ENCODE peak calls at places on chromosome 18, in four cellular contexts. B is stomach, P is foreskin keratinocyte, R is left lobe of liver. H is an unnamed sample.

GRCh38 chr18:68800075-68800474 is 2.2 kb downstream of the CCDC102B start:
- DNase-seq in B (no peak), P (no peak), R (no peak), H (no peak)

GRCh38 chr18:2982452-2983172 is 30.3 kb downstream of the LPIN2 start:
- DNase-seq in B (no peak), P (no peak), R (peak), H (no peak)

GRCh38 chr18:60452424-60452823 is 79.8 kb upstream of the MC4R start:
- DNase-seq in B (no peak), P (peak), R (no peak), H (no peak)

GRCh38 chr18:63648241-63648640 is 4.2 kb upstream of the SERPINB4 start:
- DNase-seq in B (no peak), P (peak), R (no peak), H (no peak)

GRCh38 chr18:24443870-24444269 is 16.6 kb upstream of the HRH4 start:
- DNase-seq in B (no peak), P (no peak), R (no peak), H (no peak)

GRCh38 chr18:26008096-26008495 is 82.3 kb downstream of the SS18 start:
- DNase-seq in B (no peak), P (peak), R (no peak), H (peak)

GRCh38 chr18:8857806-8858205 is 152.4 kb downstream of the MTCL1 start:
- DNase-seq in B (no peak), P (peak), R (no peak), H (no peak)

GRCh38 chr18:7941533-7941932 is 374.4 kb downstream of the PTPRM start:
- DNase-seq in B (peak), P (peak), R (no peak), H (peak)

GRCh38 chr18:74497308-74497640 is 1.1 kb downstream of the CNDP2 start:
- DNase-seq in B (no peak), P (no peak), R (no peak), H (no peak)

GRCh38 chr18:9362869-9363268 is 28.3 kb downstream of the TWSG1 start:
- DNase-seq in B (no peak), P (peak), R (no peak), H (no peak)

GRCh38 chr18:49041677-49042570 is 91.2 kb upstream of the SMAD7 start:
- DNase-seq in B (peak), P (peak), R (no peak), H (no peak)

GRCh38 chr18:8468911-8469310 is 140.3 kb upstream of the RAB12 start:
- DNase-seq in B (no peak), P (no peak), R (no peak), H (no peak)

GRCh38 chr18:49152885-49153284 is 202.1 kb upstream of the SMAD7 start:
- DNase-seq in B (no peak), P (no peak), R (no peak), H (no peak)

GRCh38 chr18:45745817-45746461 is 22.0 kb downstream of the SLC14A1 start:
- DNase-seq in B (no peak), P (no peak), R (no peak), H (no peak)

GRCh38 chr18:41113885-41114482 is 841.0 kb upstream of the PIK3C3 start:
- DNase-seq in B (no peak), P (peak), R (no peak), H (no peak)

GRCh38 chr18:8781671-8782070 is 76.3 kb downstream of the MTCL1 start:
- DNase-seq in B (no peak), P (no peak), R (no peak), H (no peak)

GRCh38 chr18:58464104-58464625 is 164.7 kb downstream of the ALPK2 start:
- DNase-seq in B (no peak), P (peak), R (no peak), H (no peak)

GRCh38 chr18:8611916-8612576 is 2.8 kb downstream of the RAB12 start:
- DNase-seq in B (no peak), P (peak), R (no peak), H (peak)

GRCh38 chr18:34704823-34705222 is 5.3 kb upstream of the DTNA start:
- DNase-seq in B (no peak), P (no peak), R (no peak), H (no peak)

GRCh38 chr18:12843420-12844346 is 40.4 kb downstream of the PTPN2 start:
- DNase-seq in B (no peak), P (no peak), R (no peak), H (no peak)

GRCh38 chr18:3869848-3870247 is 419.9 kb downstream of the TGIF1 start:
- DNase-seq in B (no peak), P (peak), R (no peak), H (no peak)

GRCh38 chr18:25089470-25089869 is 262.5 kb downstream of the ZNF521 start:
- DNase-seq in B (no peak), P (peak), R (no peak), H (peak)

GRCh38 chr18:13280066-13280795 is 61.7 kb downstream of the LDLRAD4 start:
- DNase-seq in B (no peak), P (no peak), R (no peak), H (no peak)

GRCh38 chr18:62979172-62979571 is 263.8 kb downstream of the PHLPP1 start:
- DNase-seq in B (peak), P (no peak), R (peak), H (peak)

GRCh38 chr18:33854827-33855139 is 276.8 kb downstream of the ASXL3 start:
- DNase-seq in B (no peak), P (no peak), R (no peak), H (no peak)

GRCh38 chr18:63994783-63995399 is 25.0 kb downstream of the SERPINB8 start:
- DNase-seq in B (peak), P (peak), R (no peak), H (no peak)

GRCh38 chr18:21453512-21453862 is 147.0 kb downstream of the ESCO1 start:
- DNase-seq in B (no peak), P (no peak), R (peak), H (no peak)

GRCh38 chr18:52620926-52621439 is 281.0 kb downstream of the DCC start:
- DNase-seq in B (no peak), P (no peak), R (no peak), H (no peak)

GRCh38 chr18:63677490-63678225 is 16.0 kb upstream of the SERPINB3 start:
- DNase-seq in B (no peak), P (peak), R (no peak), H (no peak)

GRCh38 chr18:32308493-32309120 is 118.8 kb downstream of the MEP1B start:
- DNase-seq in B (no peak), P (peak), R (no peak), H (peak)

GRCh38 chr18:63878343-63878742 is 9.2 kb upstream of the SERPINB2 start:
- DNase-seq in B (no peak), P (peak), R (no peak), H (no peak)

GRCh38 chr18:30992231-30992630 is 50.3 kb downstream of the DSC3 start:
- DNase-seq in B (no peak), P (peak), R (no peak), H (peak)

GRCh38 chr18:46294751-46295150 is 190.6 kb downstream of the HAUS1 start:
- DNase-seq in B (no peak), P (no peak), R (peak), H (no peak)

H was measured in epithelial cell of prostate.